ENCODE peak calls at places on chromosomes 2 and 18, in four cellular contexts. V is epithelial cell of proximal tubule, L is WTC11, R is GM10248. C is an unnamed sample.
A peak's percentile ranks its signal among the peaks of the same experiment; 100 is the strongest.

GRCh38 chr2:156321243-156321904 is 11.1 kb downstream of the NR4A2 start:
- DNase-seq in V (no peak), L (peak; percentile 41), R (no peak), C (no peak)

GRCh38 chr2:213188971-213189899 is 37.8 kb upstream of the IKZF2 start:
- DNase-seq in V (no peak), L (peak; percentile 26), R (no peak), C (peak; percentile 26)

GRCh38 chr18:48994044-48994651 is 43.4 kb upstream of the SMAD7 start:
- DNase-seq in V (no peak), L (no peak), R (no peak), C (no peak)

GRCh38 chr18:44507729-44508325 is 172.9 kb upstream of the SETBP1 start:
- DNase-seq in V (no peak), L (no peak), R (no peak), C (peak; percentile 60)

GRCh38 chr2:102256281-102256680 is 55.1 kb upstream of the IL1RL1 start:
- DNase-seq in V (no peak), L (no peak), R (no peak), C (no peak)

GRCh38 chr2:148992448-148992847 is 46.1 kb upstream of the LYPD6B start:
- DNase-seq in V (no peak), L (no peak), R (no peak), C (no peak)

GRCh38 chr2:148812306-148812705 is 62.7 kb upstream of the KIF5C start:
- DNase-seq in V (peak; percentile 35), L (no peak), R (no peak), C (no peak)

GRCh38 chr2:81266106-81266505 is 961.6 kb upstream of the LRRTM1 start:
- DNase-seq in V (no peak), L (peak; percentile 15), R (no peak), C (peak; percentile 35)

GRCh38 chr2:215657844-215658243 is 222.0 kb upstream of the FN1 start:
- DNase-seq in V (peak; percentile 77), L (no peak), R (no peak), C (no peak)

GRCh38 chr2:127829845-127830246 is 18.9 kb upstream of the WDR33 start:
- DNase-seq in V (no peak), L (peak; percentile 30), R (peak; percentile 86), C (no peak)

DNA sequence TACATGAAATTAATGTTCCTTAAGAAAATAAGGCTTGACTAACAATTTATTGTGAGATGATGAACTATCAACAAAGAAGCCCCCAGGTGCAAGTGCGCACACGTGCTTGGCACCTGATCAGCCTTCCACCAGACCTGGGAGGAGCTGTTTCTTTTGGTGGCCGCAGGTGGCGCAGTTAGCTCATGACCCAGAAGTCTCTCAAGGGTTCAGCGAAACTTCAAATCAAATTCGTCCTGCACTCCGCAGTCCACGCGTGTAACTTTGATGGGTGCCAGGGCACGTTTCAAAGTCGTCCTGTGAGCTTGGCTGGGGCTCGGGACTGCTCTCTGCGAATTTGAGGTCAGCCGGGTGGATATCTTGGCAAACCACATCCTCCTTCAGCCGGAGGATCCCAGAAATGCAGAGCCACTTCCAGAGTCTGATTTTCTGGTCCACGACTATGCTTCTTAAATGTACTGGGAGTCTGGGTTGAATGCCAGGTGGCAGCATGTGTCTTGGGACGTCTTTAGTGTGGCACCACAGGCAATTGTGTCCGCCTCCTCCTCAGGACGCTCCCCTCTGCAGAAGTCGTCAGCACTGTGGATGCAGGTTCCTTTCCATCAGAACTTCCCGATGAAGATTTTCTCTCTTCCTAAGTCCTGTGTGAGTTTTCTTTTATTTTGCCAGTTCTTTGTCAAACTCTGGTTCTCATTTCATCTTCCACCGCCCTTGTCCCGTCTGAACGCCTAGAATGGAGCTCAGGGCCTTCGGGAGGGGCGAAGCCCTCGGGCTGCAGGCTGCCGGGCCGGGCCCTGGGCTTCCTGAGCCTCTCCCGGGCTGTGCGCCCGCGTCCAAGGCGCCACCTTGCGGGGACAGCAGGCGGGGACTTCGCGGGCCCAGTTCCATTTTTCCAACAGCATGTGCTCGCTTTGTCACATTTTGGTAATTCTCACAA is 61.3 kb upstream of the RAPGEF4 start:
- DNase-seq in V (no peak), L (peak; percentile 81), R (peak; percentile 64), C (peak; percentile 72)
- TF ChIP-seq CTCF in V (peak; percentile 64), L (peak; percentile 50), R (peak; percentile 61), C (peak; percentile 60)

DNA sequence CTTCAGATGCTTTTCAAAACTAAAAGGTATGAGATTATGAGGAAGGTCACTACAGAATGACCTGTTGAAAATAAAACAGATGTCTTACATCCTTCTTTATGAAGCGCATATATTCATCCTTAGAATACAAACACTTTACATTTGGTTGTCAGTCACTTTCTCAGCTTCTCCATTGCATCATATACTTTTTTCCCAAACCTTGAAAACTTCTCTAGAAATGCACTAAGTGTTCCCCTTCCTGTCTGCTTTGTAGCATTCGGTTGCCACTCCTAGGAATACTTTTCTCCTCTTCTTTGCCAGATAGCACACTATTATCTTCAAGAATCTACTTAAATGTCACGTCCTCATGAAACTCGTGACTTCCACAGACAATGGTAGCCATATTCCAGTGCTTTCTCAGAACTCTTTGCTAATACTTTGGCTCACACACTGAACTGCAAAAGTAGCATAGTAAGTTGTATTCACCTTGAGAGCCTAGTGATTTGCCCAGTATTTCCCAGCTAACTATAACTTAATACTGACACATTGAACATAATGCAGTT is 27.6 kb downstream of the DSC1 start:
- DNase-seq in V (no peak), L (no peak), R (no peak), C (no peak)
- TF ChIP-seq CTCF in V (no peak), L (no peak), R (no peak), C (no peak)

GRCh38 chr2:164911832-164912231 is 43.5 kb downstream of the SLC38A11 start:
- DNase-seq in V (no peak), L (no peak), R (no peak), C (no peak)

GRCh38 chr2:164910091-164910899 is 45.0 kb downstream of the SLC38A11 start:
- DNase-seq in V (no peak), L (no peak), R (no peak), C (no peak)

GRCh38 chr2:164913011-164913410 is 42.3 kb downstream of the SLC38A11 start:
- DNase-seq in V (no peak), L (no peak), R (no peak), C (no peak)

GRCh38 chr2:164917296-164917903 is 37.9 kb downstream of the SLC38A11 start:
- DNase-seq in V (no peak), L (peak; percentile 30), R (no peak), C (peak; percentile 32)

GRCh38 chr2:164913640-164914346 is 41.5 kb downstream of the SLC38A11 start:
- DNase-seq in V (no peak), L (no peak), R (no peak), C (no peak)
- TF ChIP-seq CTCF in V (peak; percentile 37), L (no peak), R (no peak), C (no peak)

GRCh38 chr2:159382447-159383028 is 96.0 kb upstream of the WDSUB1 start:
- DNase-seq in V (no peak), L (no peak), R (no peak), C (no peak)

GRCh38 chr2:159379181-159379580 is 92.7 kb upstream of the WDSUB1 start:
- DNase-seq in V (no peak), L (no peak), R (no peak), C (no peak)

GRCh38 chr2:159380676-159381239 is 94.3 kb upstream of the WDSUB1 start:
- DNase-seq in V (no peak), L (no peak), R (no peak), C (no peak)

DNA sequence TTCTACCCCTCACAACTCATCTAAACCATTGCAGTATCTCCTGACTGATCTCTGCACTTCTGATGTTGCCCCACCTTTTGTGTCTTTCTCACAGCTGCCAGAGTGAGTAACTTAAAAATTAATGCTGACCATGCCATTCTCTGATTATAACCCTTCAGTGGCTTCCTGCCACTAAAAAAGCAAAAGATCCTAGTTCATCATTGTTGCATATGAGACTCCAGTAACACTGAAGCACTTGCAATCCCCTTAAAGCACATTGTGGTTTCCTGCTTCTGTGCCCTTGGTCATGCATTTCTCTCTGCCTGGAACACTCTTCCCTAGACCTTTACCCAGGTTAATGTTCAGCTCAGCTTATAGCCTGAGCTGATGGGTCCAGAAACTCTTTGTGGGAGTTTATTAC is 95.1 kb upstream of the WDSUB1 start:
- DNase-seq in V (peak; percentile 91), L (no peak), R (no peak), C (no peak)
- TF ChIP-seq CTCF in V (no peak), L (no peak), R (no peak), C (no peak)

GRCh38 chr2:10190255-10190654 is 67.7 kb downstream of the RRM2 start:
- DNase-seq in V (no peak), L (no peak), R (no peak), C (no peak)

GRCh38 chr2:10186868-10187535 is 64.5 kb downstream of the RRM2 start:
- DNase-seq in V (no peak), L (no peak), R (no peak), C (no peak)

GRCh38 chr2:10187661-10188060 is 65.1 kb downstream of the RRM2 start:
- DNase-seq in V (no peak), L (no peak), R (no peak), C (no peak)

GRCh38 chr2:10188729-10189305 is 66.3 kb downstream of the RRM2 start:
- DNase-seq in V (no peak), L (no peak), R (no peak), C (no peak)

DNA sequence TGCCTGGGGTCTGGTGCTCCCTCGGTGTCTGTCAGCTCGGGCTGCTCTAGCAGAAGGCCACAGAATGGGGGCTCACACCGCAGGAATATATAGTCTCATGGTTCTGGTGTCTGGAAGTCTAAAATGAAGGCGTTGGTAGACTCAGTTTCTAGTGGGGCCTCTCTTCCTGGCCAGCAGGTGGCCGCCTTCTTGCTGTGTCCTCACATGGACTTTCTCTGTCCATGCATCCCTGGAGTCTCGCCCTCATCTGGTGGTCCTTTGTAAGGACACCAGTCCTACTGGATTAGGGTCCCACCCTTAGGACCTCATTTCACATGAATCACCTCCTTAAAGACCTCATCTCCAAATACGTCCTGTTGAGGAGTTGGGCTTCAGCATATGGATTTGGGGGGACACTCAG is 65.7 kb downstream of the RRM2 start:
- DNase-seq in V (no peak), L (no peak), R (no peak), C (peak; percentile 28)
- TF ChIP-seq CTCF in V (peak; percentile 48), L (peak; percentile 28), R (no peak), C (peak; percentile 51)

GRCh38 chr2:206250041-206250897 is 24.2 kb upstream of the ZDBF2 start:
- DNase-seq in V (no peak), L (peak; percentile 67), R (peak; percentile 49), C (no peak)
- TF ChIP-seq CTCF in V (peak; percentile 20), L (no peak), R (peak; percentile 34), C (no peak)

C was measured in endothelial cell.